ENCODE peak calls at places on chromosome 4, in seven cellular contexts. One of them, this sample, is unnamed.

GRCh38 chr4:81786770-81787169 is 315.1 kb upstream of the RASGEF1B start:
- DNase-seq in NCI-H1417: no peak
- DNase-seq in spleen: no peak
- DNase-seq in GM12864: no peak
- DNase-seq in upper lobe of left lung: no peak
- DNase-seq in hippocampal formation: no peak
- DNase-seq in SHP77: no peak
- DNase-seq in this sample: no peak

GRCh38 chr4:147578057-147578476 is 39.1 kb upstream of the TMEM184C start:
- DNase-seq in NCI-H1417: no peak
- DNase-seq in spleen: no peak
- DNase-seq in GM12864: no peak
- DNase-seq in upper lobe of left lung: no peak
- DNase-seq in hippocampal formation: no peak
- DNase-seq in SHP77: no peak
- DNase-seq in this sample: no peak

GRCh38 chr4:119946359-119946758 is 120.3 kb downstream of the MAD2L1 start:
- DNase-seq in NCI-H1417: no peak
- DNase-seq in spleen: no peak
- DNase-seq in GM12864: no peak
- DNase-seq in upper lobe of left lung: no peak
- DNase-seq in hippocampal formation: no peak
- DNase-seq in SHP77: no peak
- DNase-seq in this sample: no peak

GRCh38 chr4:128159967-128160366 is 98.9 kb downstream of the LARP1B start:
- DNase-seq in NCI-H1417: no peak
- DNase-seq in spleen: no peak
- DNase-seq in GM12864: no peak
- DNase-seq in upper lobe of left lung: no peak
- DNase-seq in hippocampal formation: no peak
- DNase-seq in SHP77: no peak
- DNase-seq in this sample: no peak

GRCh38 chr4:19239565-19239964 is 1012.1 kb upstream of the SLIT2 start:
- DNase-seq in NCI-H1417: no peak
- DNase-seq in spleen: no peak
- DNase-seq in GM12864: no peak
- DNase-seq in upper lobe of left lung: no peak
- DNase-seq in hippocampal formation: no peak
- DNase-seq in SHP77: no peak
- DNase-seq in this sample: no peak

GRCh38 chr4:19809989-19810388 is 441.7 kb upstream of the SLIT2 start:
- DNase-seq in NCI-H1417: no peak
- DNase-seq in spleen: no peak
- DNase-seq in GM12864: no peak
- DNase-seq in upper lobe of left lung: no peak
- DNase-seq in hippocampal formation: no peak
- DNase-seq in SHP77: no peak
- DNase-seq in this sample: no peak

GRCh38 chr4:113683143-113683542 is 78.4 kb downstream of the CAMK2D start:
- DNase-seq in NCI-H1417: peak
- DNase-seq in spleen: no peak
- DNase-seq in GM12864: peak
- DNase-seq in upper lobe of left lung: no peak
- DNase-seq in hippocampal formation: no peak
- DNase-seq in SHP77: peak
- DNase-seq in this sample: no peak

GRCh38 chr4:186029731-186030421 is 39.1 kb upstream of the TLR3 start:
- DNase-seq in NCI-H1417: peak
- DNase-seq in spleen: no peak
- DNase-seq in GM12864: no peak
- DNase-seq in upper lobe of left lung: peak
- DNase-seq in hippocampal formation: peak
- DNase-seq in SHP77: no peak
- DNase-seq in this sample: no peak

GRCh38 chr4:158500054-158500453 is 21.6 kb upstream of the RXFP1 start:
- DNase-seq in NCI-H1417: no peak
- DNase-seq in spleen: no peak
- DNase-seq in GM12864: no peak
- DNase-seq in upper lobe of left lung: no peak
- DNase-seq in hippocampal formation: no peak
- DNase-seq in SHP77: no peak
- DNase-seq in this sample: no peak

GRCh38 chr4:139973015-139973414 is 181.0 kb downstream of the MAML3 start:
- DNase-seq in NCI-H1417: no peak
- DNase-seq in spleen: no peak
- DNase-seq in GM12864: no peak
- DNase-seq in upper lobe of left lung: no peak
- DNase-seq in hippocampal formation: no peak
- DNase-seq in SHP77: no peak
- DNase-seq in this sample: no peak

GRCh38 chr4:123930971-123931370 is 534.4 kb downstream of the SPRY1 start:
- DNase-seq in NCI-H1417: no peak
- DNase-seq in spleen: no peak
- DNase-seq in GM12864: no peak
- DNase-seq in upper lobe of left lung: no peak
- DNase-seq in hippocampal formation: no peak
- DNase-seq in SHP77: no peak
- DNase-seq in this sample: no peak

GRCh38 chr4:120052840-120053239 is 13.8 kb downstream of the MAD2L1 start:
- DNase-seq in NCI-H1417: peak
- DNase-seq in spleen: no peak
- DNase-seq in GM12864: no peak
- DNase-seq in upper lobe of left lung: no peak
- DNase-seq in hippocampal formation: no peak
- DNase-seq in SHP77: no peak
- DNase-seq in this sample: no peak

GRCh38 chr4:150569384-150569987 is 12.5 kb upstream of the MAB21L2 start:
- DNase-seq in NCI-H1417: peak
- DNase-seq in spleen: no peak
- DNase-seq in GM12864: no peak
- DNase-seq in upper lobe of left lung: no peak
- DNase-seq in hippocampal formation: no peak
- DNase-seq in SHP77: peak
- DNase-seq in this sample: no peak

GRCh38 chr4:173530326-173531062 is 465 bp upstream of the HAND2 start:
- DNase-seq in NCI-H1417: no peak
- DNase-seq in spleen: no peak
- DNase-seq in GM12864: no peak
- DNase-seq in upper lobe of left lung: peak
- DNase-seq in hippocampal formation: no peak
- DNase-seq in SHP77: no peak
- DNase-seq in this sample: peak

GRCh38 chr4:25457053-25457715 is 80.1 kb downstream of the ANAPC4 start:
- DNase-seq in NCI-H1417: no peak
- DNase-seq in spleen: no peak
- DNase-seq in GM12864: no peak
- DNase-seq in upper lobe of left lung: no peak
- DNase-seq in hippocampal formation: no peak
- DNase-seq in SHP77: no peak
- DNase-seq in this sample: no peak

GRCh38 chr4:149465941-149466340 is 349.7 kb downstream of the IQCM start:
- DNase-seq in NCI-H1417: no peak
- DNase-seq in spleen: no peak
- DNase-seq in GM12864: no peak
- DNase-seq in upper lobe of left lung: no peak
- DNase-seq in hippocampal formation: no peak
- DNase-seq in SHP77: no peak
- DNase-seq in this sample: no peak

GRCh38 chr4:183394166-183394951 is 50.1 kb upstream of the CDKN2AIP start:
- DNase-seq in NCI-H1417: no peak
- DNase-seq in spleen: no peak
- DNase-seq in GM12864: no peak
- DNase-seq in upper lobe of left lung: no peak
- DNase-seq in hippocampal formation: no peak
- DNase-seq in SHP77: no peak
- DNase-seq in this sample: no peak

GRCh38 chr4:51942108-51942832 is 77.9 kb downstream of the LRRC66 start:
- DNase-seq in NCI-H1417: no peak
- DNase-seq in spleen: no peak
- DNase-seq in GM12864: no peak
- DNase-seq in upper lobe of left lung: no peak
- DNase-seq in hippocampal formation: no peak
- DNase-seq in SHP77: no peak
- DNase-seq in this sample: no peak

GRCh38 chr4:40331937-40332336 is 3.2 kb upstream of the CHRNA9 start:
- DNase-seq in NCI-H1417: no peak
- DNase-seq in spleen: no peak
- DNase-seq in GM12864: no peak
- DNase-seq in upper lobe of left lung: no peak
- DNase-seq in hippocampal formation: no peak
- DNase-seq in SHP77: no peak
- DNase-seq in this sample: no peak

GRCh38 chr4:88341227-88342192 is 37.1 kb upstream of the HERC6 start:
- DNase-seq in NCI-H1417: peak
- DNase-seq in spleen: no peak
- DNase-seq in GM12864: no peak
- DNase-seq in upper lobe of left lung: no peak
- DNase-seq in hippocampal formation: peak
- DNase-seq in SHP77: peak
- DNase-seq in this sample: no peak